ENCODE peak calls at places on chromosomes 3 and 15, in four cellular contexts. Y is GM12878, P is SK-N-SH, U is HCT116. J is an unnamed sample.
A peak's percentile ranks its signal among the peaks of the same experiment; 100 is the strongest.

GRCh38 chr3:55487376-55488241 is 503 bp upstream of the WNT5A start:
- DNase-seq in Y (no peak), P (peak; percentile 74), U (no peak), J (no peak)

GRCh38 chr3:167116120-167116922 is 263.8 kb downstream of the ZBBX start:
- DNase-seq in Y (no peak), P (no peak), U (no peak), J (no peak)

GRCh38 chr3:113496924-113497323 is 18.0 kb downstream of the SPICE1 start:
- DNase-seq in Y (no peak), P (no peak), U (no peak), J (no peak)

GRCh38 chr3:160127308-160127707 is 97.9 kb upstream of the C3orf80 start:
- DNase-seq in Y (no peak), P (no peak), U (no peak), J (no peak)

GRCh38 chr3:123559040-123559861 is 25.6 kb downstream of the HACD2 start:
- DNase-seq in Y (no peak), P (peak; percentile 54), U (peak; percentile 40), J (peak; percentile 39)

GRCh38 chr3:126118591-126118990 is 34.7 kb upstream of the SLC41A3 start:
- DNase-seq in Y (no peak), P (no peak), U (no peak), J (no peak)

GRCh38 chr3:13891492-13892073 is 11.7 kb upstream of the WNT7A start:
- DNase-seq in Y (no peak), P (no peak), U (no peak), J (no peak)

GRCh38 chr3:170499562-170500156 is 81.0 kb downstream of the CLDN11 start:
- DNase-seq in Y (no peak), P (peak; percentile 62), U (peak; percentile 16), J (peak; percentile 79)

GRCh38 chr3:194422188-194422587 is 23.1 kb upstream of the GP5 start:
- DNase-seq in Y (no peak), P (no peak), U (no peak), J (no peak)

GRCh38 chr3:49007771-49008528 is 759 bp downstream of the WDR6 start:
- DNase-seq in Y (no peak), P (peak; percentile 92), U (peak; percentile 72), J (peak; percentile 39)

GRCh38 chr3:60708191-60708975 is 542.9 kb downstream of the FHIT start:
- DNase-seq in Y (no peak), P (no peak), U (no peak), J (no peak)

GRCh38 chr3:82080261-82080660 is 318.8 kb upstream of the GBE1 start:
- DNase-seq in Y (no peak), P (no peak), U (no peak), J (no peak)
- TF ChIP-seq ZBTB33 in Y (no peak), P (no peak), U (no peak), J (no peak)

DNA sequence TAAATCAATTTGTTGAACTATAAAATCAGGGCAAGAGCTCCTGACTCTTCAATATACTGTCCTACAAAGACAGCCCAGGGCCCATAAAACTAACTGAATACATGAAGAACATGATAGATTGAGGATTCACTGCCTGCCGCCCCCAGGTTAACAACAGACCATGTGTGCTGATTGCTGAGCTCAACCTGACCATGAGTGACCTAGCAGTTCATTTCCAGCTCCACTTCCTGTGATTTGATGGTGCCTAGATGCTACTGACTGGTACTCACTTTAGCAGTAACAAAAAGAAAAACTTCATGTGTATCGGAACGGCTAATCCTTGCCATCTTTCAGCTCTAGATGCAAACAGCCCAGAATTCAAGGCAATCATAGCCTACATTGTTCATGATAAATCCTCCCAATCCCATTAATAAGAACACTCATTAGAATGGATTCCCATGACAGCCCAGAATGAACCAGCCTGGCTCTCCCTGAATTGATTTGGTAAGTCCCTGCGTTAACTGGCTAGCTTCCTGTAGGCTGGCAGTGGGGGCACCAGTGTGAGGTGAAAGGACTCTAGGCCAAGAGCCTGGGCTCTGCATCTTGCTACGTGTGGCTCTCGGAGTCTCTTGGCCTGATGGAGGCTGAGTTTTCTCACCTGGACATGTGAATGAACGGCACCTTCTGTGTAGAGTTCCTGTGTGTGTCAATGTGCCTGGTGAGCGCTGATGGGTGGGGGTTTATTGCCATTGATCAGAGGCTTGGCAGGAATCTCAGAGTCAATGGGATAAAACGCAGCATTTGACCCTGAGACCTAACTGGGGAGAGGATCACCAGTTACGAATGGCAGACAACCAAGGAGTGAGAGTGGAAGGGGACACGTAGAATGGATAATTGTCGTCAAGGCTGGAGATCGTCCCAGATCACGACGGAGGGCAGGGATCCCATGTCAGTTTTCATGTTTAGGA is 9.3 kb upstream of the KLF13 start:
- DNase-seq in Y (no peak), P (no peak), U (no peak), J (no peak)
- TF ChIP-seq ZBTB33 in Y (no peak), P (no peak), U (no peak), J (no peak)

DNA sequence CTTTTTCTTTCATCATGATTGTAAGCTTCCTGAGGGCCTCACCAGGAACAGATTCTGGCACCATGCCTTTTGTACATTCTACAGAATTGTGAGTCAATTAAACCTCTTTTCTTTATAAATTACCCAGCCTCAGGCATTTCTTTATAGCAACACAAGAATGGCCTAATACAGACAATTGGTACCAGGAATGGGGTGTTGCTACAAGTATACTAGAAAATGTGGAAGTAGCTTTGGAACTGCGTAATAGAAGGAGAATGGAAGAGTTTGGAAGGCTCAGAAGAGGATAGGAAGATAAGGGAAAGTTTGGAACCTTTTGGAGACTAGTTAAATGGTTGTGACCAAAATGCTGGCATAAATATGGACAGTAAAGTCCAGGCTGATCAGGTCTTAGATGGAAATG is 108.9 kb upstream of the PLSCR4 start:
- DNase-seq in Y (no peak), P (no peak), U (no peak), J (no peak)
- TF ChIP-seq ZBTB33 in Y (no peak), P (no peak), U (no peak), J (no peak)

GRCh38 chr15:98241032-98241554 is 280.6 kb downstream of the ARRDC4 start:
- DNase-seq in Y (no peak), P (no peak), U (no peak), J (no peak)
- TF ChIP-seq ZBTB33 in Y (no peak), P (no peak), U (no peak), J (no peak)

GRCh38 chr3:77041156-77041696 is 1.3 kb downstream of the ROBO2 start:
- DNase-seq in Y (no peak), P (no peak), U (no peak), J (no peak)
- TF ChIP-seq ZBTB33 in Y (no peak), P (no peak), U (no peak), J (no peak)

DNA sequence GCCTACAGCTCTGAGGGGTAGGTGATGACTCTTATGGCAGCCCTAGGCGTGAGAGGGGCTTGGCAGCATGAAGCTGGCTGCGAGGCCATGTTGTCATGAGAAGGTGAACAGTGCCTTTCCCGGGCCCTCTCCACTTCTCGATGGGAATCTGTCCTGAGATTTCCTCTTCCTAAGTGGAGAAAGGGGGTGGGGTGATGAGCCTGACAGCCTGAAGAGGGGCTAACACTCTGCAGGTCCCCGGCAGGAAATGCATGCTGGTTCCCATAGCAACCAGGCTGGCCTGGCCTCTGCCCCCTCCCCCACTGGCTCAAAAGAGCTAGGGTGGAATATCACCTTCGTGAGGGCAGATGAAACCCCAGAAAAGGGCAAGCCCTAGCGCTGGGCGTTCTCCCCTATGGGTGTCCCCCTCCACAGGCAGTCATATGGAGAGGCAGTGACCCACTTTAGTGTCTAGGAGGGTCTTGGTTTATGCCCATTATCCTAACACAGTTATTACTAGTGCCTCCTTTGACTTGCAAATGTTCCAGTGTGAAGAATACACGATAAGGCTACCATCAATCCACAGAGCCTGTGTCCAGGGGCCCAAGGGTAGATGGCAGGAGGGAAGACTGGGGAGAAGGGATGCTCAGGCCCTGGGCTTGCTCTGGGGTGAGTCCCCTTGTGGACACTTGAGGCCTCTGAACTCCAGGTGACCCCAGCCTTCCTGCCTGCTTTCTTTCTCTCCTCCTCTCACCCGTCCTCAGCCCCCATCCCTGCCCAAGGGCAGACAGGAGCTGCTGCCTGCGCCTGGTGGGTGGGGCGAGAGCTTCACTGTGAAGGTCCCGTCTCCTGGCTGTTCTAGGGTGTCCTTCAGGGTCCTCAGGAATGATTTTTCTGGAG is 13.2 kb downstream of the EPHB3 start:
- DNase-seq in Y (no peak), P (peak; percentile 88), U (no peak), J (no peak)
- TF ChIP-seq ZBTB33 in Y (no peak), P (no peak), U (no peak), J (no peak)

GRCh38 chr3:5304789-5305680 is 117.5 kb downstream of the EDEM1 start:
- DNase-seq in Y (no peak), P (peak; percentile 37), U (peak; percentile 31), J (peak; percentile 34)
- TF ChIP-seq ZBTB33 in Y (no peak), P (no peak), U (no peak), J (no peak)

GRCh38 chr15:47872869-47873301 is 155.6 kb downstream of the SEMA6D start:
- DNase-seq in Y (no peak), P (no peak), U (no peak), J (no peak)

GRCh38 chr15:47870956-47871625 is 153.8 kb downstream of the SEMA6D start:
- DNase-seq in Y (no peak), P (no peak), U (no peak), J (no peak)

GRCh38 chr15:47872208-47872607 is 154.9 kb downstream of the SEMA6D start:
- DNase-seq in Y (no peak), P (no peak), U (no peak), J (no peak)

GRCh38 chr15:47870300-47870955 is 153.1 kb downstream of the SEMA6D start:
- DNase-seq in Y (no peak), P (no peak), U (no peak), J (no peak)
- TF ChIP-seq ZBTB33 in Y (no peak), P (no peak), U (no peak), J (no peak)